ENCODE peak calls at places on chromosomes 11 and 22, in eight cellular contexts. G is left cardiac atrium; V is ELF-1; P is GM23338; X is stimulated activated CD8-positive, alpha-beta memory T cell treated with anti-CD3 and anti-CD28 coated beads, Interleukin-4, amount 100 ng/mL, for 4 hours; K is heart right ventricle; O is NCI-H1417; H is Caki2. E is an unnamed sample.

GRCh38 chr11:28110839-28111235 is 2.6 kb downstream of the METTL15 start:
- DNase-seq in G (no peak), X (no peak), K (no peak), H (peak), V (no peak), P (no peak), O (no peak), E (no peak)

GRCh38 chr22:46668116-46668515 is 47.9 kb downstream of the GRAMD4 start:
- DNase-seq in O (no peak), V (no peak), H (no peak), X (no peak), G (no peak), K (no peak), P (no peak), E (no peak)

GRCh38 chr11:20647976-20648565 is 21.3 kb upstream of the NELL1 start:
- DNase-seq in X (peak), H (peak), P (peak), G (no peak), V (peak), K (no peak), O (peak), E (peak)

GRCh38 chr11:118318112-118319030 is 13.8 kb downstream of the CD3E start:
- DNase-seq in H (no peak), O (no peak), X (no peak), G (no peak), V (no peak), P (no peak), K (no peak), E (no peak)

GRCh38 chr11:44456544-44457270 is 108.8 kb upstream of the CD82 start:
- DNase-seq in H (no peak), G (no peak), K (no peak), O (no peak), P (peak), X (no peak), V (peak), E (no peak)

GRCh38 chr11:12110201-12110713 is at the start of gene MICAL2:
- DNase-seq in H (peak), P (peak), G (peak), K (peak), V (peak), O (peak), X (peak), E (peak)

GRCh38 chr11:33197915-33198727 is 36.8 kb upstream of the CSTF3 start:
- DNase-seq in O (no peak), V (no peak), H (no peak), G (no peak), X (no peak), P (no peak), K (no peak), E (no peak)

GRCh38 chr11:67029146-67029545 is 6.2 kb downstream of the SYT12 start:
- DNase-seq in K (no peak), H (no peak), X (no peak), V (no peak), G (no peak), O (no peak), P (no peak), E (no peak)

GRCh38 chr22:19022755-19023154 is 86.7 kb upstream of the PRODH start:
- DNase-seq in O (no peak), X (no peak), H (no peak), P (no peak), V (no peak), K (no peak), G (no peak), E (no peak)

GRCh38 chr11:117545706-117546105 is 218.1 kb downstream of the CEP164 start:
- DNase-seq in H (no peak), G (no peak), X (no peak), P (no peak), K (no peak), O (no peak), V (no peak), E (no peak)

GRCh38 chr11:1564535-1565172 is 7.4 kb downstream of the DUSP8 start:
- DNase-seq in O (peak), G (peak), H (no peak), X (no peak), V (peak), P (peak), K (peak), E (peak)

GRCh38 chr22:28021998-28022660 is 103.1 kb upstream of the PITPNB start:
- DNase-seq in P (no peak), X (no peak), V (no peak), K (no peak), O (no peak), H (no peak), G (no peak), E (no peak)

GRCh38 chr11:68792400-68792955 is 41.2 kb upstream of the TESMIN start:
- DNase-seq in K (no peak), V (peak), P (no peak), X (no peak), O (no peak), H (no peak), G (no peak), E (no peak)

GRCh38 chr22:45757068-45757467 is 85.4 kb downstream of the ATXN10 start:
- DNase-seq in O (no peak), G (peak), V (peak), P (peak), K (no peak), H (no peak), X (no peak), E (peak)

GRCh38 chr22:38973289-38974169 is 8.6 kb upstream of the APOBEC3B start:
- DNase-seq in H (no peak), O (no peak), P (peak), V (peak), G (peak), K (no peak), X (peak), E (peak)

GRCh38 chr11:134537296-134537695 is 125.3 kb upstream of the B3GAT1 start:
- DNase-seq in K (no peak), H (no peak), G (no peak), X (no peak), P (no peak), V (no peak), O (no peak), E (peak)

GRCh38 chr11:12377106-12377823 is at the start of gene PARVA:
- DNase-seq in X (no peak), K (peak), G (peak), V (peak), O (no peak), H (peak), P (peak), E (peak)

E was measured in H9.